ENCODE peak calls at places on chromosomes 12 and 14, in eight cellular contexts. Y, C, W, A, M, O, T and I are unnamed samples.

GRCh38 chr12:6562881-6563280 is 5.2 kb downstream of the NOP2 start:
- DNase-seq in Y (no peak), C (no peak), W (no peak), A (no peak), M (no peak), O (no peak), T (no peak), I (no peak)

GRCh38 chr12:121872546-121873223 is 14.0 kb upstream of the HPD start:
- DNase-seq in Y (no peak), C (no peak), W (no peak), A (no peak), M (no peak), O (no peak), T (no peak), I (no peak)

GRCh38 chr14:76376001-76376404 is at the start of gene ESRRB:
- DNase-seq in Y (peak), C (no peak), W (no peak), A (no peak), M (no peak), O (no peak), T (no peak), I (no peak)

GRCh38 chr14:70780396-70781075 is 28.8 kb downstream of the MAP3K9 start:
- DNase-seq in Y (no peak), C (no peak), W (peak), A (peak), M (no peak), O (peak), T (no peak), I (peak)

GRCh38 chr12:25058619-25059018 is 109.7 kb upstream of the BCAT1 start:
- DNase-seq in Y (no peak), C (no peak), W (no peak), A (no peak), M (no peak), O (no peak), T (no peak), I (peak)

GRCh38 chr12:89345830-89346740 is 6.2 kb downstream of the DUSP6 start:
- DNase-seq in Y (peak), C (peak), W (peak), A (peak), M (peak), O (peak), T (no peak), I (peak)

GRCh38 chr12:12839886-12840285 is 26.7 kb downstream of the DDX47 start:
- DNase-seq in Y (peak), C (no peak), W (no peak), A (no peak), M (no peak), O (no peak), T (peak), I (no peak)

GRCh38 chr12:103839103-103839502 is 1.9 kb downstream of the NT5DC3 start:
- DNase-seq in Y (no peak), C (no peak), W (no peak), A (no peak), M (no peak), O (no peak), T (no peak), I (no peak)

GRCh38 chr12:63826002-63826585 is 18.4 kb upstream of the SRGAP1 start:
- DNase-seq in Y (no peak), C (no peak), W (no peak), A (peak), M (no peak), O (peak), T (no peak), I (peak)

GRCh38 chr12:6507102-6507998 is 13.4 kb downstream of the NCAPD2 start:
- DNase-seq in Y (no peak), C (no peak), W (no peak), A (no peak), M (no peak), O (no peak), T (no peak), I (no peak)